ENCODE peak calls at places on chromosomes 1 and 21, in eight cellular contexts. Q is CD8-positive, alpha-beta memory T cell; I is body of pancreas; U is mesendoderm; N is uterus; B is thoracic aorta; Z is GM23248; V is endothelial cell of umbilical vein. E is an unnamed sample.

GRCh38 chr1:35589516-35590427 is 16.7 kb downstream of the TFAP2E start:
- DNase-seq in I (no peak), Z (no peak), Q (no peak), U (no peak), N (no peak), B (no peak), V (no peak), E (no peak)

GRCh38 chr1:58620259-58620658 is 43.2 kb upstream of the TACSTD2 start:
- DNase-seq in I (peak; percentile 80), Q (no peak), Z (no peak), U (peak; percentile 32), N (no peak), B (no peak), V (no peak), E (no peak)

GRCh38 chr1:3869751-3870301 is 12.6 kb downstream of the DFFB start:
- DNase-seq in N (no peak), U (peak; percentile 14), V (no peak), B (no peak), Q (no peak), I (no peak), Z (no peak), E (no peak)

GRCh38 chr21:40146201-40146890 is 279.1 kb downstream of the PCP4 start:
- DNase-seq in I (no peak), U (no peak), Z (no peak), B (no peak), Q (no peak), V (no peak), N (no peak), E (no peak)

GRCh38 chr1:99969260-99969728 is 502 bp upstream of the SLC35A3 start:
- DNase-seq in Z (no peak), N (no peak), I (peak; percentile 8), U (no peak), Q (no peak), B (no peak), V (no peak), E (no peak)

GRCh38 chr1:87335175-87335992 is 6.7 kb downstream of the LMO4 start:
- DNase-seq in I (peak; percentile 65), V (peak; percentile 42), N (peak; percentile 41), Q (peak; percentile 78), U (peak; percentile 78), Z (peak; percentile 77), B (no peak), E (peak; percentile 48)

GRCh38 chr1:150926094-150926741 is at the start of gene SETDB1:
- DNase-seq in V (peak; percentile 97), B (peak; percentile 62), Q (peak; percentile 96), U (peak; percentile 99), Z (peak; percentile 98), I (peak; percentile 98), N (peak; percentile 96), E (peak; percentile 92)

GRCh38 chr21:46436586-46436985 is 22.1 kb upstream of the DIP2A start:
- DNase-seq in N (no peak), V (no peak), B (no peak), Z (no peak), I (no peak), Q (no peak), U (no peak), E (no peak)

GRCh38 chr1:153903841-153904455 is 18.8 kb downstream of the GATAD2B start:
- DNase-seq in Z (peak; percentile 46), I (no peak), Q (no peak), B (no peak), N (no peak), U (no peak), V (no peak), E (no peak)

GRCh38 chr21:32597205-32597604 is 11.9 kb upstream of the TCP10L start:
- DNase-seq in N (no peak), Z (peak; percentile 97), I (no peak), U (no peak), B (no peak), V (peak; percentile 85), Q (no peak), E (peak; percentile 69)
- H3K27ac ChIP-seq in N (no peak overlapping the region), Z (peak overlapping the region; percentile 87), I (no peak overlapping the region), U (no peak overlapping the region), B (no peak overlapping the region), V (peak overlapping the region; percentile 68), Q (no peak overlapping the region), E (peak overlapping the region; percentile 38)

GRCh38 chr1:235124665-235125064 is 4.0 kb downstream of the TOMM20 start:
- DNase-seq in U (no peak), N (no peak), I (no peak), V (no peak), B (no peak), Z (no peak), Q (no peak), E (no peak)
- H3K4me3 ChIP-seq in U (no peak overlapping the region), N (no peak overlapping the region), I (no peak overlapping the region), V (no peak overlapping the region), B (no peak overlapping the region), Z (no peak overlapping the region), Q (no peak overlapping the region), E (no peak overlapping the region)

GRCh38 chr21:45199201-45199600 is 88.5 kb downstream of the POFUT2 start:
- DNase-seq in N (no peak), I (no peak), U (no peak), Q (no peak), B (no peak), V (no peak), Z (no peak), E (no peak)
- H3K27ac ChIP-seq in N (no peak overlapping the region), I (no peak overlapping the region), U (no peak overlapping the region), Q (no peak overlapping the region), B (no peak overlapping the region), V (no peak overlapping the region), Z (no peak overlapping the region), E (no peak overlapping the region)

GRCh38 chr21:41316200-41316599 is 401 bp upstream of the FAM3B start:
- DNase-seq in Z (no peak), N (no peak), U (no peak), B (no peak), V (no peak), I (no peak), Q (no peak), E (no peak)
- H3K4me3 ChIP-seq in Z (no peak overlapping the region), N (no peak overlapping the region), U (no peak overlapping the region), B (peak overlapping the region; percentile 63), V (no peak overlapping the region), I (peak overlapping the region; percentile 53), Q (no peak overlapping the region), E (no peak overlapping the region)

GRCh38 chr1:5914676-5915285 is 77.4 kb downstream of the NPHP4 start:
- DNase-seq in I (no peak), B (no peak), V (no peak), Q (no peak), U (no peak), N (no peak), Z (no peak), E (no peak)

GRCh38 chr1:5916572-5917280 is 75.5 kb downstream of the NPHP4 start:
- DNase-seq in Z (no peak), I (no peak), U (no peak), Q (no peak), B (no peak), N (no peak), V (no peak), E (no peak)

GRCh38 chr1:5917281-5917590 is 75.0 kb downstream of the NPHP4 start:
- DNase-seq in Q (no peak), Z (no peak), B (no peak), V (no peak), N (no peak), I (no peak), U (no peak), E (no peak)

GRCh38 chr1:5917591-5918274 is 74.5 kb downstream of the NPHP4 start:
- DNase-seq in Z (no peak), U (peak; percentile 6), B (no peak), Q (no peak), V (no peak), N (no peak), I (no peak), E (no peak)

DNA sequence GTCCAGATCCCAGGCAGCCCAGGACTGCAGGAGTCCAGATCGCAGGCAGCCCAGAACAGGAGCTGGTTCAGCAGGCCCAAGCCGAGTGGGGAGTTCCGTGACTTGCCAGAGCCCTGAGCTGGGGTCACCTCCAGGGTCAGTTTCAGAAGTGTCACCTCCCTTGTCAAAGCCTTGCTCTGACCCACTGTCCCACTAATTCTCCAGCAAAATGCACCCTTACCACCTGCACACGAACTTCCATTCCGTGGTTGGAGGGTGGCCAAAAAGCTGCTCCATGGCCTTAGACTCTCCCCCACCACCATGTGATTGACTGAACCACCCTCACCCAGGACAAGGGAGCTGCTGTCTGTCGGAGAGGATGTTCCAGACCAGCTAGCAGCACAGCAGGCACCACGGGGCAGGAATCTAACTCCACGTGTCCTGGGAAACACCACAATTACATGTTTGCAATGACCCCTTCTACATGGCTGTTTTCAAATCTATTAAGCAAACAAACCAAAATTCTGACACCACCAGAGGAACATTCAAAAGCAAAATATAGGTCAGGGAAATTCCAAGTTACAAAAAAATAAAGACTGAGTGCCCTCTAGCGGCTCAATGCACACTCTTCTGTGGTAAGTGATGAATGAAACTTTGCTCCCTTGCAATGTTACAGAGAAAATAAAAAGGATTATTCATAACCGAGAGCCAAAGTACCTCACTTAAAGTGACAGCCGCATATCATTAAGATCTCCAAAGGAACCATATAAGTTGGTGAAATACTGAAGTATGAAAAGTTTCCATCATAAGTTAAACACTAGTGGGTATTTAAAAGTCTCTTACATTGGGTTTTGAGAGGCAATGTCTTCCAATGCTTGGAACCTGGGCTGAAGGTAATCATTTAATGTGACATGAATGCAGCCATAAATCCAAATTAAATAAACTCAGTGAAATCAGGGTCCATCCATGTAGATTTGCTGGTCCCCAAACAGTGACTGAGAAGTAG is 76.3 kb downstream of the NPHP4 start:
- DNase-seq in I (peak; percentile 51), U (peak; percentile 27), Q (no peak), N (no peak), Z (peak; percentile 69), B (no peak), V (peak; percentile 40), E (no peak)
- H3K27ac ChIP-seq in I (no peak overlapping the region), U (no peak overlapping the region), Q (no peak overlapping the region), N (no peak overlapping the region), Z (no peak overlapping the region), B (no peak overlapping the region), V (no peak overlapping the region), E (no peak overlapping the region)

DNA sequence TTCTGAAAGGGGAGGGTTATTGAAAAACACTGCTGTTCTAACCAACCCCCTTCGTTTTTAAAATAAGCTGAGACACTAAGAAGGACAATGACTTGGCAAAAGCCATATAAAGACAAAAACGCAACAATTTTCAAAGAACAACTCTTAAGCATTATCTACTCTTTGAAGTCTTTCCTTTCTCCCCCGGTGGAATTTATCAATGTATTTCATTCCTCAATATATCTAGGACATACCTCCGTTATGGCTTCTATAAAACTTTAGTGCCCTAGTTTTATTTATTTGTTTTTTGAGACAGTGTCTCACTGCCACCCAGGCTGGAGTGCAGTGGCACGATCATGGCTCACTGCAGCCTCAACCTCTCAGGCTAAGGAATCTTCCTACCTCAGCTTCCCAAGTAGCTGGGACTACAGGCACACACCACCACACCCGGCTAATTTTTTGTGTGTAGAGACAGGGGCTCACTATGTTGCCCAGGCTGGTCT is 3.2 kb downstream of the NRDC start:
- DNase-seq in Z (no peak), N (no peak), U (no peak), B (no peak), Q (no peak), I (no peak), V (no peak), E (peak; percentile 12)
- H3K4me3 ChIP-seq in Z (peak overlapping the region; percentile 90), N (no peak overlapping the region), U (no peak overlapping the region), B (no peak overlapping the region), Q (no peak overlapping the region), I (no peak overlapping the region), V (no peak overlapping the region), E (no peak overlapping the region)